ENCODE peak calls at places on chromosomes 1 and 21, in ten cellular contexts. B, L, A, W, K, O, E, N, H and V are unnamed samples.

GRCh38 chr1:211951856-211952255 is 83.5 kb downstream of the INTS7 start:
- DNase-seq in K (no peak), B (peak), O (peak), A (no peak), H (peak), L (no peak), E (peak), W (peak), N (no peak), V (peak)

GRCh38 chr1:34639701-34640100 is 115.1 kb upstream of the GJB5 start:
- DNase-seq in E (no peak), O (no peak), K (no peak), W (no peak), N (no peak), L (no peak), H (no peak), B (no peak), A (no peak), V (no peak)

GRCh38 chr1:227891955-227892871 is 55.5 kb downstream of the WNT9A start:
- DNase-seq in K (no peak), A (peak), H (peak), E (no peak), N (peak), W (peak), L (no peak), O (peak), B (peak), V (no peak)

GRCh38 chr1:168960114-168960513 is 146.4 kb upstream of the ATP1B1 start:
- DNase-seq in N (no peak), L (no peak), E (no peak), H (no peak), B (no peak), A (no peak), W (no peak), O (no peak), K (no peak), V (no peak)

GRCh38 chr1:98086796-98087195 is 166.0 kb upstream of the DPYD start:
- DNase-seq in E (peak), A (no peak), W (peak), O (peak), B (no peak), H (peak), L (peak), N (no peak), K (no peak), V (peak)

GRCh38 chr1:68745006-68745405 is 248.1 kb upstream of the DEPDC1 start:
- DNase-seq in K (no peak), A (no peak), L (no peak), N (no peak), W (no peak), O (no peak), H (peak), E (no peak), B (no peak), V (no peak)

GRCh38 chr1:235864965-235865525 is 1.7 kb downstream of the LYST start:
- DNase-seq in N (no peak), L (no peak), O (no peak), E (no peak), B (no peak), W (peak), A (no peak), K (no peak), H (peak), V (no peak)

GRCh38 chr1:45018599-45019230 is 6.7 kb downstream of the UROD start:
- DNase-seq in E (no peak), O (peak), K (no peak), N (peak), H (peak), L (peak), B (peak), A (peak), W (peak), V (peak)

GRCh38 chr1:218312509-218312908 is 27.4 kb downstream of the RRP15 start:
- DNase-seq in E (no peak), W (no peak), K (no peak), N (no peak), B (no peak), O (peak), L (no peak), H (peak), A (no peak), V (no peak)

GRCh38 chr1:12460911-12461621 is 156.9 kb downstream of the DHRS3 start:
- DNase-seq in A (no peak), E (no peak), L (no peak), W (peak), N (no peak), B (peak), K (no peak), H (no peak), O (peak), V (peak)

GRCh38 chr1:204377800-204378608 is 18.3 kb upstream of the PLEKHA6 start:
- DNase-seq in A (no peak), E (no peak), W (no peak), H (no peak), B (peak), N (peak), L (no peak), O (peak), K (no peak), V (no peak)

GRCh38 chr1:230548357-230548756 is 93.9 kb upstream of the COG2 start:
- DNase-seq in A (no peak), N (no peak), E (no peak), W (no peak), H (no peak), K (no peak), O (no peak), L (no peak), B (no peak), V (no peak)

GRCh38 chr1:7624791-7625355 is 146.2 kb upstream of the VAMP3 start:
- DNase-seq in K (no peak), N (peak), L (no peak), H (no peak), E (no peak), W (no peak), A (no peak), B (no peak), O (no peak), V (no peak)

GRCh38 chr1:182603646-182604127 is 502 bp downstream of the RGS16 start:
- DNase-seq in N (peak), O (peak), L (no peak), W (no peak), B (peak), A (no peak), K (no peak), E (no peak), H (no peak), V (no peak)

GRCh38 chr1:157515709-157516108 is 36.6 kb downstream of the FCRL5 start:
- DNase-seq in W (no peak), H (no peak), L (no peak), B (no peak), E (no peak), A (no peak), K (no peak), N (no peak), O (no peak), V (no peak)

GRCh38 chr1:17919525-17920439 is 164.6 kb downstream of the ACTL8 start:
- DNase-seq in A (no peak), W (peak), E (peak), L (peak), K (no peak), N (no peak), B (peak), H (peak), O (peak), V (peak)

GRCh38 chr1:56817716-56818463 is 1.3 kb downstream of the FYB2 start:
- DNase-seq in A (no peak), H (no peak), N (no peak), E (no peak), L (no peak), W (peak), K (no peak), B (no peak), O (peak), V (peak)

GRCh38 chr1:85406887-85407593 is 57.9 kb downstream of the DDAH1 start:
- DNase-seq in H (peak), L (peak), O (peak), N (no peak), E (peak), K (peak), W (peak), B (peak), A (no peak), V (peak)

GRCh38 chr1:175000697-175001187 is 995 bp downstream of the CACYBP start:
- DNase-seq in W (peak), K (no peak), B (no peak), L (no peak), H (no peak), N (no peak), E (no peak), O (peak), A (no peak), V (no peak)

GRCh38 chr1:218324226-218324580 is 20.9 kb upstream of the TGFB2 start:
- DNase-seq in O (no peak), N (no peak), W (no peak), A (no peak), B (no peak), L (no peak), K (no peak), H (no peak), E (no peak), V (no peak)

GRCh38 chr1:56551691-56552090 is 27.7 kb downstream of the PLPP3 start:
- DNase-seq in K (no peak), E (no peak), A (no peak), H (no peak), W (no peak), B (peak), O (peak), N (no peak), L (no peak), V (no peak)

DNA sequence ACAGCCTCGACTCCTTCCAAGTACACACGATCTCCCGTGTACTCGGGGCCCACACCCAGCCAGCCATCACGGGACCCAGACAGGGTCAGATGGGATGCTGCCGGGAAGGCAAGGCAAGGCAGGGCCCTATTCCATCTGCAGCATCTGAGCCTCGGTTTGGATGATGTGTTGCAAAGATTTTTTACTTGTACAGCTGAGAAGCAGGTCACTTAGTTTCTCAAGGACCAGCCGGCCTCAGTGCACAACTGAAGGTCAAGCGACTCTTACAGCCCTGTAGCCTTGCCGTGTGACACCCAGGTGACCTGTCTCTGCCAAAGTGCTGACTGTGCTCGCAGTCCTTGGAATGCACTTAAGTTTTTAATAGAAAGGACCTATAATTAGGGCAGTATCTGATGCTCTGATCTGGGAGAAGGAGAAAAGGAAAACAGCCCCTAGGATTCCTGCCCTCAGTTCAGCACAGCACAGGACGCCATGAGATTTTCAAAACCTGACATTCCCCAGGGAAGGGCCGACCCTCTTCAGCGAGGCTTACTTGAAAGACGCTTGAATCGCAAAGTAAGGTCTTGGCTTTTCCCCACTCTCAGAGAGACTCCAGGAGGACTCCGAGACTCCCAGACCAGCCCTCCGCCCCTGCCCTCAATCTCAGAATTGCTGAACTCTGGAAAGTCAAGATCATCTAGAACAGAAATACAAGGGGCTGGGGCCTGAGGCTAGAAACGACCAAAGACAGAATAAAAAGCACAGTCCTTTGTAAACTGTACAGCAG is 1.3 kb downstream of the GPR157 start:
- DNase-seq in O (no peak), K (no peak), L (no peak), W (no peak), N (peak), B (peak), E (no peak), A (no peak), H (no peak), V (no peak)
- H3K4me3 ChIP-seq in O (peak), K (peak), L (peak), W (peak), N (peak), B (no peak), E (peak), A (peak), H (peak), V (peak)

GRCh38 chr21:33821580-33822322 is 93.9 kb downstream of the ATP5PO start:
- DNase-seq in A (no peak), B (peak), E (no peak), L (no peak), W (no peak), K (no peak), N (no peak), H (peak), O (no peak), V (no peak)

GRCh38 chr21:33828083-33828482 is 87.5 kb downstream of the ATP5PO start:
- DNase-seq in L (no peak), O (no peak), A (no peak), B (no peak), H (peak), W (peak), N (no peak), K (no peak), E (no peak), V (peak)

GRCh38 chr21:33825898-33826297 is 89.7 kb downstream of the ATP5PO start:
- DNase-seq in K (peak), B (no peak), N (no peak), O (peak), W (peak), E (no peak), L (no peak), H (peak), A (no peak), V (peak)

GRCh38 chr21:33825419-33825818 is 90.2 kb downstream of the ATP5PO start:
- DNase-seq in W (no peak), K (no peak), E (no peak), A (no peak), N (no peak), O (no peak), H (no peak), B (no peak), L (no peak), V (no peak)

GRCh38 chr21:33824156-33824941 is 91.3 kb downstream of the ATP5PO start:
- DNase-seq in O (peak), B (peak), E (no peak), L (no peak), A (no peak), K (no peak), N (no peak), H (no peak), W (peak), V (peak)
- TF ChIP-seq CTCF in O (no peak), B (peak), E (no peak), L (no peak), A (no peak), K (no peak), N (no peak), H (no peak), W (no peak), V (no peak)

GRCh38 chr1:36273024-36273423 is 33.1 kb upstream of the SH3D21 start:
- DNase-seq in E (no peak), N (no peak), W (peak), L (no peak), O (no peak), K (no peak), A (no peak), H (peak), B (no peak), V (no peak)
- H3K4me3 ChIP-seq in E (no peak), N (no peak), W (no peak), L (no peak), O (no peak), K (no peak), A (no peak), H (no peak), B (no peak), V (no peak)

GRCh38 chr1:110040548-110040947 is 6.1 kb downstream of the STRIP1 start:
- DNase-seq in K (no peak), H (no peak), W (no peak), B (no peak), A (no peak), N (no peak), O (no peak), E (no peak), L (no peak), V (no peak)
- TF ChIP-seq CTCF in K (no peak), H (no peak), W (no peak), B (no peak), A (no peak), N (no peak), O (no peak), E (no peak), L (no peak), V (no peak)

GRCh38 chr1:223221686-223222085 is 78.6 kb upstream of the TLR5 start:
- DNase-seq in O (no peak), L (no peak), W (no peak), E (no peak), H (no peak), N (no peak), K (no peak), B (no peak), A (no peak), V (no peak)
- H3K4me3 ChIP-seq in O (no peak), L (no peak), W (no peak), E (no peak), H (no peak), N (no peak), K (no peak), B (no peak), A (no peak), V (no peak)

DNA sequence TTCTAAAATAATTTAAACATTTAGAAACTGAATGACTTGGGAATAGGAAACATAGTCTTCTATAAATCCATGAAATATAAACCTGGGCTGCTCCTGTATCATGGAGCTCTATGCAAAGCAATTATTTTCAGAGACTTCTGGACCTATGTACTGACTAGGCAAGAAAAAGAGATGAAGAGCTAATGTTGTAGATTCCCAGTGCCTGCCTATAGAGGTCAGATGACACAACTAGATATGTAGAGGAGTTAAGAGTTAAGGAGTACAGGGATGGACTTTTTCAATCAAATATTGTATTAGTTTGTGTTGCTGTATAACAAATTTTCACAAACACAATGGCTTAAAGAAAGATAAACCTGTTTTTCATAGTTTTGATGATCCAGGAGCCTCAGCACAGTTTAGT is 1434.5 kb downstream of the KCNT2 start:
- DNase-seq in O (no peak), K (no peak), L (no peak), B (no peak), E (no peak), N (no peak), H (no peak), W (no peak), A (no peak), V (no peak)
- TF ChIP-seq CTCF in O (no peak), K (no peak), L (no peak), B (no peak), E (no peak), N (no peak), H (no peak), W (no peak), A (no peak), V (no peak)

DNA sequence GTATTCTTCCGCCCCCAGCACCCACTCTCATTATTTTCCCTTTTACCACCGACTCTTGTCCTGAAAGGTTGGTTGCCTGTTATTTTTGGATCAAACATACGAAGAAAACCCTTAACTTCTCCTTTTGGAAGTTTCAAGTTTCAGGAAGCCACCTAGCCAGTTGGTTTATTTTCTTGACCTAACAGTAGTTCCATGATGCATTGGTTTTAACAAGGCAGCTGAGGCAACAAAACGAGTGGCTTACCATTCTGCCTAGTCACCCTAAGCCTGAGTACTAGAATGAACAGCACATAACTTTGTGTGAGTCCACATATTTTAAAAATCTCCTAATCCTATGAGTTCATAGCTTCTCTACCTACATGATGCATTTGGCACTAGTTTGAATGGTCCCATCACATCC is 28.9 kb downstream of the OLFM3 start:
- DNase-seq in K (no peak), H (no peak), E (no peak), L (no peak), N (no peak), A (no peak), B (no peak), W (no peak), O (no peak), V (no peak)
- H3K4me3 ChIP-seq in K (no peak), H (no peak), E (no peak), L (no peak), N (no peak), A (no peak), B (no peak), W (no peak), O (no peak), V (no peak)

DNA sequence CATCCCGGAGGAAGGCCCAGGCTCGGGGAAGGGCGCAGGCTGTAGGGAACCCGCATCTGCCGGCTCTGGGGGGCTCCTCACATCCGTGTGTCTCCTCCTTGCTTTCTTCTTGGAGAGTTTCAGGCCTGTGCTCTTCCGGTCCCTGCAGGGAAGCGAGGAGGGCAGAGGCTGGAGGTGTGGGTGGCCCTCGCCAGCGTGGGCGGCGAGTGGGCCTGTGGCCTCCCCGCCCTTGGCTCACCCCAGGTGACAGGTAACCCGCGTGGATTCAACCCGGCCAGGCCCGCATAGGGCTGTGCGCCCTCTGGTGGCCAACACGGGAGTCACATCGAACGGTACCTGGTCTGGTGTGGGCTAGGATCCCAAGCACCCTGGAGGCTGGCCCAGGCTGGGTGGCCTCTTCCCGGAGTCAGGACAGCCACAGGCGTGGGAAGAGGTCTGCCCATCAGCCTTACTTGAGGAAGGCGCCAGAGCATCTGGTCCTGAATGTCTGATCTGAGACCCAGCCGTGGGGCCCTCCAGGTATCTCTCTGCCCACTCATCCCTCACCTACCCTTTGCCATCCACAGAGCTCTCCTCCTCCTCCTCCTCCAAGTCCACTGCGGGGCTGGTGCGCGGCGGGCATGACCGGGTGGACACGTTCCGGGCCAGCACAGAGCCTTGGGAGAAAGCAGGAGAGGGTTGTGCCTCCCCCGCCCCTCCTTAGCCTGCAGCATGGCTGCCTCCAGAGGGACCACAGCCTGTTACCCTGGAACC is 9.6 kb upstream of the TNFRSF25 start:
- DNase-seq in N (peak), W (peak), K (peak), E (no peak), B (peak), O (no peak), L (no peak), H (no peak), A (no peak), V (no peak)
- TF ChIP-seq CTCF in N (peak), W (peak), K (peak), E (peak), B (peak), O (peak), L (peak), H (peak), A (peak), V (peak)

GRCh38 chr1:155932085-155932484 is 2.1 kb downstream of the KHDC4 start:
- DNase-seq in K (no peak), L (no peak), N (no peak), B (no peak), O (no peak), E (no peak), A (no peak), W (no peak), H (no peak), V (no peak)

GRCh38 chr1:155933591-155934096 is 569 bp downstream of the KHDC4 start:
- DNase-seq in B (no peak), W (no peak), A (no peak), L (no peak), H (no peak), O (no peak), E (no peak), K (no peak), N (no peak), V (no peak)

GRCh38 chr1:155931332-155932038 is 2.7 kb downstream of the KHDC4 start:
- DNase-seq in H (no peak), B (no peak), N (peak), O (peak), L (no peak), A (no peak), K (no peak), W (peak), E (no peak), V (peak)

GRCh38 chr1:155934097-155934932 is at the start of gene KHDC4:
- DNase-seq in O (peak), K (peak), N (peak), E (peak), A (peak), L (peak), H (peak), W (peak), B (peak), V (peak)

DNA sequence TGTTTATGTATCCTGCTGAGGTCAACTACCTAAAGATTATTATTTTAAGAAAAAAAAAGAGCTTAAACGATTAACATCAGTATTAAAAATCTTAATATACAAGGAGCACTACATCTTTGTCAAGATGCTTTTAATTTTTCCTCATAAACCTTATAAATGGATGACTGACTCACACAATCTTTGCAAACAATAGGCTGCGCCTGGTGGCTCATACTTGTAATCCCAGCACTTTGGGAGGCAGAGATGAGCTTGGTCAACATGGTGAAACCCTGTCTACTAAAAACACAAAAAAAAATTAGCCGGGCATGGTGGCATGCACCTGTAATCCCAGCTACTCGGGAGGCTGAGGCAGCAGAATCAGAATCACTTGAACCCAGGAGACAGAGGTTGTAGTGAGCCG is 1.7 kb downstream of the KHDC4 start:
- DNase-seq in L (no peak), E (no peak), A (no peak), W (peak), B (no peak), O (no peak), N (no peak), H (no peak), K (no peak), V (peak)
- H3K4me3 ChIP-seq in L (no peak), E (peak), A (peak), W (no peak), B (no peak), O (peak), N (peak), H (peak), K (no peak), V (peak)